ENCODE peak calls at places on chromosomes 1 and 21, in five cellular contexts. One of them, this sample, is unnamed.

GRCh38 chr1:95098196-95098595 is 19.0 kb upstream of the TLCD4 start:
- DNase-seq in heart left ventricle: no peak
- DNase-seq in H54: no peak
- DNase-seq in testis: no peak
- DNase-seq in K562: no peak
- DNase-seq in this sample: no peak

GRCh38 chr1:55965981-55966461 is 613.3 kb downstream of the PLPP3 start:
- DNase-seq in K562: no peak
- DNase-seq in testis: no peak
- DNase-seq in heart left ventricle: no peak
- DNase-seq in H54: no peak
- DNase-seq in this sample: no peak

GRCh38 chr1:202230939-202231645 is 37.5 kb downstream of the LGR6 start:
- DNase-seq in K562: no peak
- DNase-seq in heart left ventricle: no peak
- DNase-seq in testis: no peak
- DNase-seq in H54: no peak
- DNase-seq in this sample: no peak

GRCh38 chr1:116515702-116516101 is 55.1 kb downstream of the CD58 start:
- DNase-seq in testis: no peak
- DNase-seq in H54: no peak
- DNase-seq in K562: no peak
- DNase-seq in heart left ventricle: no peak
- DNase-seq in this sample: no peak

GRCh38 chr21:18368193-18368592 is 35.4 kb downstream of the TMPRSS15 start:
- DNase-seq in H54: no peak
- DNase-seq in heart left ventricle: no peak
- DNase-seq in K562: no peak
- DNase-seq in testis: no peak
- DNase-seq in this sample: no peak

GRCh38 chr1:26472901-26473845 is 933 bp downstream of the HMGN2 start:
- DNase-seq in K562: peak; percentile 98
- DNase-seq in heart left ventricle: peak; percentile 96
- DNase-seq in H54: peak; percentile 58
- DNase-seq in testis: peak; percentile 97
- DNase-seq in this sample: peak; percentile 89

GRCh38 chr1:9699361-9699760 is 47.8 kb downstream of the PIK3CD start:
- DNase-seq in H54: no peak
- DNase-seq in heart left ventricle: no peak
- DNase-seq in testis: no peak
- DNase-seq in K562: no peak
- DNase-seq in this sample: no peak

GRCh38 chr1:113683384-113684152 is 75.7 kb downstream of the PHTF1 start:
- DNase-seq in heart left ventricle: no peak
- DNase-seq in testis: no peak
- DNase-seq in H54: no peak
- DNase-seq in K562: no peak
- DNase-seq in this sample: no peak

GRCh38 chr1:47183308-47184089 is 6.3 kb downstream of the PDZK1IP1 start:
- DNase-seq in heart left ventricle: no peak
- DNase-seq in H54: no peak
- DNase-seq in testis: no peak
- DNase-seq in K562: no peak
- DNase-seq in this sample: no peak

GRCh38 chr1:22625262-22625925 is 11.0 kb upstream of the C1QA start:
- DNase-seq in H54: no peak
- DNase-seq in heart left ventricle: no peak
- DNase-seq in testis: no peak
- DNase-seq in K562: no peak
- DNase-seq in this sample: no peak

GRCh38 chr1:53110370-53111072 is 31.9 kb downstream of the SLC1A7 start:
- DNase-seq in testis: peak; percentile 50
- DNase-seq in heart left ventricle: no peak
- DNase-seq in K562: no peak
- DNase-seq in H54: no peak
- DNase-seq in this sample: no peak

GRCh38 chr1:37621326-37621870 is 13.3 kb downstream of the RSPO1 start:
- DNase-seq in H54: no peak
- DNase-seq in testis: no peak
- DNase-seq in K562: no peak
- DNase-seq in heart left ventricle: no peak
- DNase-seq in this sample: no peak

GRCh38 chr1:108511764-108512163 is 48.1 kb upstream of the EEIG2 start:
- DNase-seq in K562: no peak
- DNase-seq in H54: no peak
- DNase-seq in heart left ventricle: no peak
- DNase-seq in testis: no peak
- DNase-seq in this sample: no peak

GRCh38 chr1:40997096-40997495 is 17.6 kb downstream of the CTPS1 start:
- DNase-seq in testis: no peak
- DNase-seq in heart left ventricle: no peak
- DNase-seq in K562: no peak
- DNase-seq in H54: no peak
- DNase-seq in this sample: no peak

GRCh38 chr1:36400825-36401601 is 3.3 kb upstream of the LSM10 start:
- DNase-seq in K562: peak; percentile 92
- DNase-seq in heart left ventricle: peak; percentile 78
- DNase-seq in H54: peak; percentile 67
- DNase-seq in testis: peak; percentile 60
- DNase-seq in this sample: peak; percentile 52

GRCh38 chr1:20411196-20411980 is 74.6 kb downstream of the CAMK2N1 start:
- DNase-seq in H54: peak; percentile 90
- DNase-seq in K562: no peak
- DNase-seq in heart left ventricle: no peak
- DNase-seq in testis: no peak
- DNase-seq in this sample: no peak

GRCh38 chr1:67853704-67854103 is 20.4 kb upstream of the GNG12 start:
- DNase-seq in H54: peak; percentile 56
- DNase-seq in K562: peak; percentile 75
- DNase-seq in testis: peak; percentile 80
- DNase-seq in heart left ventricle: peak; percentile 47
- DNase-seq in this sample: no peak

GRCh38 chr1:1272341-1273151 is 1.1 kb downstream of the UBE2J2 start:
- DNase-seq in K562: no peak
- DNase-seq in heart left ventricle: no peak
- DNase-seq in testis: no peak
- DNase-seq in H54: no peak
- DNase-seq in this sample: no peak

GRCh38 chr1:9280015-9280860 is 12.5 kb upstream of the SPSB1 start:
- DNase-seq in testis: no peak
- DNase-seq in K562: peak; percentile 56
- DNase-seq in H54: peak; percentile 84
- DNase-seq in heart left ventricle: peak; percentile 81
- DNase-seq in this sample: no peak

GRCh38 chr1:30412241-30413110 is 310.9 kb downstream of the MATN1 start:
- DNase-seq in H54: no peak
- DNase-seq in heart left ventricle: no peak
- DNase-seq in testis: peak; percentile 7
- DNase-seq in K562: no peak
- DNase-seq in this sample: no peak

GRCh38 chr1:6918908-6919511 is 133.8 kb downstream of the CAMTA1 start:
- DNase-seq in H54: no peak
- DNase-seq in testis: no peak
- DNase-seq in heart left ventricle: no peak
- DNase-seq in K562: no peak
- DNase-seq in this sample: no peak

GRCh38 chr1:90824551-90824950 is 107.4 kb upstream of the BARHL2 start:
- DNase-seq in heart left ventricle: no peak
- DNase-seq in testis: no peak
- DNase-seq in K562: peak; percentile 41
- DNase-seq in H54: no peak
- DNase-seq in this sample: no peak

GRCh38 chr1:41392528-41392924 is 31.3 kb downstream of the FOXO6 start:
- DNase-seq in H54: no peak
- DNase-seq in K562: no peak
- DNase-seq in heart left ventricle: no peak
- DNase-seq in testis: no peak
- DNase-seq in this sample: no peak

GRCh38 chr1:199574949-199575348 is 452.6 kb upstream of the NR5A2 start:
- DNase-seq in heart left ventricle: no peak
- DNase-seq in testis: no peak
- DNase-seq in H54: no peak
- DNase-seq in K562: no peak
- DNase-seq in this sample: no peak

GRCh38 chr21:43728467-43729390 is 9.8 kb downstream of the PDXK start:
- DNase-seq in testis: peak; percentile 98
- DNase-seq in K562: peak; percentile 99
- DNase-seq in H54: peak; percentile 97
- DNase-seq in heart left ventricle: peak; percentile 98
- DNase-seq in this sample: peak; percentile 84
- TF ChIP-seq POLR2A in testis: no peak
- TF ChIP-seq POLR2A in K562: peak; percentile 72
- TF ChIP-seq POLR2A in H54: peak; percentile 70
- TF ChIP-seq POLR2A in heart left ventricle: peak; percentile 73
- TF ChIP-seq POLR2A in this sample: peak; percentile 63

GRCh38 chr1:156767101-156767878 is at the start of gene PRCC:
- DNase-seq in H54: peak; percentile 82
- DNase-seq in testis: peak; percentile 99
- DNase-seq in K562: peak; percentile 99
- DNase-seq in heart left ventricle: peak; percentile 99
- DNase-seq in this sample: peak; percentile 78
- TF ChIP-seq POLR2A in H54: peak; percentile 45
- TF ChIP-seq POLR2A in testis: no peak
- TF ChIP-seq POLR2A in K562: peak; percentile 79
- TF ChIP-seq POLR2A in heart left ventricle: peak; percentile 40
- TF ChIP-seq POLR2A in this sample: peak; percentile 45

GRCh38 chr1:11478571-11479374 is at the start of gene DISP3:
- DNase-seq in testis: peak; percentile 73
- DNase-seq in H54: peak; percentile 90
- DNase-seq in K562: peak; percentile 88
- DNase-seq in heart left ventricle: peak; percentile 38
- DNase-seq in this sample: peak; percentile 91
- TF ChIP-seq POLR2A in testis: no peak
- TF ChIP-seq POLR2A in H54: peak; percentile 40
- TF ChIP-seq POLR2A in K562: no peak
- TF ChIP-seq POLR2A in heart left ventricle: peak; percentile 32
- TF ChIP-seq POLR2A in this sample: peak; percentile 43

DNA sequence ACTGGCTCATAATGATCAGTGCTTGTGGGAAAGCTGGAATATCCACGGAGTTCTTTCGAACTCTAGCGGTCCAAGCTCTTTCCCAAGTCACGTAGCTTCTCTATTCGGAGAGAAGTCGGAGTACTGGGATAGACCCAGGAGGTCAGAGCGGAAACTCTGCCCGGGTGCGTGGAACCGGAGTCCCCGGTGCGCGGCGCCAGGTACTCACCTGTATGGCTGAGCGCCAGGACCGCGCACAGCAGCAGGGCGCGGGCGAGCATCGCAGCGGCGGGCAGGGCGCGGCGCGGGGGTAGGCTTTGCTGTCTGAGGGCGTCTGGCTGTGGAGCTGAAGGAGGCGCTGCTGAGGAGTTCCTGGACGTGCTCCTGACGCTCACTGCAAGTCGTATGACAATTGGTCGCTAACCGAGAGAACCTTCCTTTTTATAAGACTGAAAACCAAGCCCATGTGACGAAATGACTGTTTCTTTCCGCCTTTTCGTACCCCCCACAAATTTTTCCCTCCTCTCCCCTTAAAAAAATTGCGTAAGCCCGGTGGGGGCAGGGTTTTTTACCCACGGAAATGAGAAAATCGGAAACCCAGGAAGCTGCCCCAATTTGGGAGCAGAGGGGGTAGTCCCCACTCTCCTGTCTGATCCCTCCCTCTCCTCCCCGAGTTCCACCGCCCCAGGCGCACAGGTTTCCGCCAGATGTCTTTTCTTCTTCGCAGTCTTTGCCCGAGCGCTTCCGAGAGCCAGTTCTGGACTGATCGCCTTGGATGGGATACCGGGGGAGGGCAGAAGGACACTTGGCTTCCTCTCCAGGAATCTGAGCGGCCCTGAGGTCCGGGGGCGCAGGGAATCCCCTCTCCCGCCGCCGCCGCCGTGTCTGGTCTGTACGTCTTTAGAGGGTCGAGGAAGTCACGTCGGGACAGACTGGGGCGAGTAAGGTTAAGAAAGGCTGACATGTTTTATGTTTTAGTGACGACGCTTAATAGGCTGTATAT is at the start of gene PTGS2:
- DNase-seq in heart left ventricle: peak; percentile 78
- DNase-seq in H54: no peak
- DNase-seq in K562: peak; percentile 8
- DNase-seq in testis: peak; percentile 86
- DNase-seq in this sample: peak; percentile 53
- TF ChIP-seq POLR2A in heart left ventricle: peak; percentile 52
- TF ChIP-seq POLR2A in H54: no peak
- TF ChIP-seq POLR2A in K562: no peak
- TF ChIP-seq POLR2A in testis: no peak
- TF ChIP-seq POLR2A in this sample: peak; percentile 22

DNA sequence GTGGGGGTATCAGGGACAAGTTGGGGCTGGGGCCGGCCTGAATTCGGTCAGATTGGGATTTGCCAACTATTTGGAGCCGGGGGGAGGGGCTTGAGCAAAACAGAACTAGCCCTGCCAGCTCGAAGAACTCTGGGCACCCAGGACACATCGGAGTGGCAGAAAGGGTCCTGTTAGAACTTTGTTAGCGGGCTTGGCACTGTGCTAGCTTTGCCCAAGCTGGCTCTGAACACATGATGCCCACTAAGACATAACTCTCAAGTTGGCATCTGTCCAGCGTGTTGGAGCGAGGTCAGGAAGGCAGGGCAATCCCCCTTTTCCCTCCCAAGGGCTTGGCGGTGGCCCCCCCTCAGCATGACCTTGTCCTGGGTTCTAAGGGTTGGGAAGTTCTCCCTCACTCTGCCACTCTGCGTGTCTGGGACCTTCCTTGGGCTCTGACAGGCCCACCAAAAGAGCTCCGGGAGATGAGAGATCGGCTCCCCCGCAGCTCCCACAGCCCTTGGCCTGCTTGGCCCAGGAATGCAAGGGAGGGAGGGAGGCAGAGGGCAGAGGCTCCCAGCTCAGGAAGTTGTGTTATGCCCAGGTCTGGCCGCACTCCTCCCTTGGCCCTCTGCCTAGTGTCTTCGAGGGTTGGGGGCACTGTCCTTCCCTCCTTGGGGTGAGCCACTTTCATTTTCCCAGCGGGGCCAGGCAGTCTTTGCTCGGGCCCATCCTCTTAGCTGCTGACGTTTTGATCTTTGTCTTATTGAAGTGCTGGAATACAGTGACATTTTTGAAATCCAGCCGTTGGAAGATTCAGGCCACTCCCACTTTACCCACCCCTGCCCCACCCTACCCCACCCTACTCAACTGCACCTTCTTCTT is 1.2 kb downstream of the LMNA start:
- DNase-seq in heart left ventricle: peak; percentile 76
- DNase-seq in testis: peak; percentile 79
- DNase-seq in K562: peak; percentile 58
- DNase-seq in H54: peak; percentile 55
- DNase-seq in this sample: no peak
- TF ChIP-seq POLR2A in heart left ventricle: no peak
- TF ChIP-seq POLR2A in testis: no peak
- TF ChIP-seq POLR2A in K562: peak; percentile 18
- TF ChIP-seq POLR2A in H54: peak; percentile 43
- TF ChIP-seq POLR2A in this sample: no peak

DNA sequence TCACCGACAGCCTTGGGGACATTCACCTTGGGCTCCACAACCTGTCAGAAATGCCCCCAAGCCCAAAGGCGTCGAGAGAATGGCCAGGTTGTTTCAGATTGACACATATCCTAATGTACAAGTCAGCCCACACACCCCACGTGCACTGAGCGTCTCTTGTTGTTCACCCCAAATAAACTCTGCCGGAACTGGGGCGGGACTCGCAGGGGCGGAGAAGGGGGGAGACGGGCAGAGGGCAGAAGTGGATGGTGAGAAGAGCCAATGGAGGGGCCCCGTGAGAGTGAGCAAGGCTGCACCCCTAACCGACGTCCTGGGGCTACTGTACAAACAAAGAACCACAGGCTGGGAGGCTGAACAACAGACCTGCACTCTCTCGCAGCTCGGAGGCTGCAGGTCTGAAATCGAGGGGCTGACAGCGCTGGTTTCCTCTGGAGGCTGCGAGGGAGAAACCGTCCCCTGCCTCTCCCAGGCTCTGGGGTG is 8.5 kb upstream of the UMODL1 start:
- DNase-seq in testis: peak; percentile 28
- DNase-seq in K562: no peak
- DNase-seq in heart left ventricle: no peak
- DNase-seq in H54: no peak
- DNase-seq in this sample: peak; percentile 75
- TF ChIP-seq POLR2A in testis: no peak
- TF ChIP-seq POLR2A in K562: no peak
- TF ChIP-seq POLR2A in heart left ventricle: no peak
- TF ChIP-seq POLR2A in H54: no peak
- TF ChIP-seq POLR2A in this sample: peak; percentile 74

This sample was measured in GM12892.